ENCODE peak calls at places on chromosomes 5 and 9, in six cellular contexts. K is right lobe of liver, D is GM12865, C is neuronal stem cell, X is uterus, L is H7. F is an unnamed sample.

GRCh38 chr9:677461-678097 is 163.9 kb upstream of the DMRT1 start:
- DNase-seq in D (no peak), L (no peak), K (no peak), C (no peak), X (no peak), F (no peak)

GRCh38 chr9:84750152-84750865 is 80.8 kb downstream of the NTRK2 start:
- DNase-seq in L (no peak), D (peak), K (no peak), C (no peak), X (no peak), F (no peak)

GRCh38 chr5:180423598-180423997 is 70.5 kb upstream of the GFPT2 start:
- DNase-seq in C (no peak), X (no peak), D (no peak), K (no peak), L (no peak), F (no peak)

GRCh38 chr9:105331755-105332154 is 87.3 kb downstream of the SLC44A1 start:
- DNase-seq in K (no peak), L (no peak), D (no peak), C (no peak), X (no peak), F (no peak)

GRCh38 chr9:89887286-89887685 is 282.5 kb downstream of the GADD45G start:
- DNase-seq in L (no peak), K (no peak), D (no peak), X (no peak), C (no peak), F (no peak)

GRCh38 chr9:111928342-111928720 is 31.7 kb downstream of the UGCG start:
- DNase-seq in X (no peak), D (no peak), C (no peak), L (no peak), K (no peak), F (no peak)

GRCh38 chr5:99320461-99320860 is 391.7 kb upstream of the CHD1 start:
- DNase-seq in D (peak), C (peak), L (peak), X (no peak), K (no peak), F (peak)

GRCh38 chr9:23638837-23639426 is 187.1 kb downstream of the ELAVL2 start:
- DNase-seq in C (no peak), X (no peak), L (no peak), K (no peak), D (no peak), F (no peak)

GRCh38 chr9:104027295-104027694 is 66.8 kb upstream of the SMC2 start:
- DNase-seq in X (no peak), D (peak), L (no peak), K (no peak), C (no peak), F (no peak)

GRCh38 chr5:54738973-54739367 is 221.4 kb downstream of the SNX18 start:
- DNase-seq in L (no peak), C (no peak), K (no peak), X (no peak), D (no peak), F (no peak)

GRCh38 chr5:45725537-45725936 is 29.4 kb upstream of the HCN1 start:
- DNase-seq in K (no peak), D (no peak), C (no peak), X (no peak), L (no peak), F (no peak)

GRCh38 chr5:1190915-1191314 is 10.5 kb upstream of the SLC6A19 start:
- DNase-seq in X (no peak), D (no peak), L (peak), C (no peak), K (no peak), F (no peak)

GRCh38 chr5:133708451-133708850 is 96.1 kb upstream of the FSTL4 start:
- DNase-seq in L (no peak), X (no peak), K (no peak), D (no peak), C (no peak), F (no peak)

GRCh38 chr5:53089481-53089976 is 20.0 kb downstream of the MOCS2 start:
- DNase-seq in C (no peak), K (no peak), L (no peak), X (no peak), D (peak), F (no peak)

GRCh38 chr5:107949688-107950341 is 279.1 kb upstream of the EFNA5 start:
- DNase-seq in D (no peak), K (no peak), X (no peak), C (no peak), L (no peak), F (no peak)

GRCh38 chr5:101561018-101561417 is 657.9 kb upstream of the ST8SIA4 start:
- DNase-seq in D (no peak), K (no peak), L (peak), C (no peak), X (no peak), F (no peak)

GRCh38 chr5:98902733-98903132 is 26.1 kb downstream of the CHD1 start:
- DNase-seq in L (no peak), K (no peak), C (no peak), D (no peak), X (no peak), F (no peak)

GRCh38 chr5:156208271-156208670 is 118.7 kb upstream of the SGCD start:
- DNase-seq in C (peak), L (peak), K (no peak), D (peak), X (no peak), F (no peak)

GRCh38 chr5:14397717-14398116 is 183.9 kb upstream of the OTULINL start:
- DNase-seq in X (no peak), L (no peak), D (no peak), C (no peak), K (no peak), F (no peak)

GRCh38 chr9:16032799-16033198 is 480.0 kb downstream of the CCDC171 start:
- DNase-seq in K (no peak), X (no peak), L (peak), D (no peak), C (no peak), F (peak)

GRCh38 chr9:124477211-124478013 is 27.2 kb downstream of the ADGRD2 start:
- DNase-seq in K (no peak), X (no peak), L (peak), C (peak), D (no peak), F (no peak)

DNA sequence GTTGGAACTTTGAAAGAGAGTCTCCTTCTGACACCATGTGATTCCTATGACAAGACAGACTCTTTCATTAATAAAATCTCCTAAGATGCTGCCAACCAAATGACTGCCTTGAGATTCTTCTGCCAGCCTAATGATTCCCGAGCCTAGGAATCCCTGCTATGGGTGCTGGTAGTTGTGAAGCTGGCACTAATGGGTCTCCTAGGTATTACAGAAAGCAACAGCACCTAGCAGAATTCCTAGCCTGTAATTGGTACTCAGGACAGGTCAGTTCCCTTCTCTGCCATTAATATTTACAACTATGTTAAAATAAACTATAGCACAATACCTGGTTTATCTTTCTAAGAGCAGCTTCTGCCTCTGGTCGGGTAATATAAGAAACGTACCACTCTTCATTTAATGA is 19.3 kb downstream of the C5orf58 start:
- DNase-seq in K (no peak), D (no peak), X (no peak), C (no peak), L (no peak), F (no peak)
- H3K4me3 ChIP-seq in K (no peak), D (no peak), X (no peak), C (no peak), L (no peak), F (no peak)

GRCh38 chr5:149382517-149383220 is 3.6 kb upstream of the IL17B start:
- DNase-seq in L (no peak), K (no peak), X (peak), D (no peak), C (no peak), F (no peak)
- H3K4me3 ChIP-seq in L (no peak), K (no peak), X (no peak), D (no peak), C (no peak), F (no peak)

DNA sequence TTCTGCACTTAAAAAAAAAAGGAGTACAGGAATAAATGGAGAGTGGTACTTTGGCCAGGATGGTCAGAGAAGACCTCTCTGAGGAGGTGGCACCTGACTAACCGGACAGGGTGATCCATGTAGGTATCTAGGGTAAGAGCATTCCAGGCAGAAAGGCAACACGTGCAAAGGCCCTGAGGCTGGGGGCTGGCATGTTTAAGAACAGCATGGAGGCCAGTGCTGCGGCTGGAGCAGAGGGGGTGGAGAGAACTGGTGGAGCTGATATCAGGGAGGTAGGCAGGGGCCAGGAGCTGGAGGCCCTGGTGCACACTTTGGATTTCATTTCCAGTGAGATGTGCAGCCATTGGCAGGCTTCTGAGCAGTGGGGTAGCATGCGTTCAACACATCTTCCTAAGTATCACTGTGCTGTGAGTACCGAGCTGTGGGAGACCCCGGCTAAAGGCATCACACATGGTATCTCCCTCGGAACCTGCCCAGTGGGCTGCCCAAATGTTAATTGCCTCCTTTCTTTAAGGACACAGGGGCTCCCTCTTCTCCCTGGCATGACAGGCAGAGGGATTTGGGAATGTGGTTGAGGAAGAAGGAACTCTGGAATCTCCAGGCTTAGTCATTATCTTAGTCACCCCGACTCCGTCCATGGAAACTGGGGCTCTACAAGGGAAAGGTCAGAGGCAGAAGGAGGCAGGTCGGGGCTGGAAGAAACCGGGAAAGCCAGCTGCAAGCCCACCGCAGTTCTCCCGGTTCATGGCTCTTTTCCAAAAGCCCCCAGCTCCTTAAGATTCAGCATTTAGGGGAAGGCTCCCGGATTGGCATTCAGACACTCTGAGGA is 18.5 kb downstream of the SLC6A7 start:
- DNase-seq in D (no peak), C (no peak), X (no peak), L (peak), K (no peak), F (no peak)
- H3K4me3 ChIP-seq in D (no peak), C (no peak), X (no peak), L (no peak), K (no peak), F (no peak)

DNA sequence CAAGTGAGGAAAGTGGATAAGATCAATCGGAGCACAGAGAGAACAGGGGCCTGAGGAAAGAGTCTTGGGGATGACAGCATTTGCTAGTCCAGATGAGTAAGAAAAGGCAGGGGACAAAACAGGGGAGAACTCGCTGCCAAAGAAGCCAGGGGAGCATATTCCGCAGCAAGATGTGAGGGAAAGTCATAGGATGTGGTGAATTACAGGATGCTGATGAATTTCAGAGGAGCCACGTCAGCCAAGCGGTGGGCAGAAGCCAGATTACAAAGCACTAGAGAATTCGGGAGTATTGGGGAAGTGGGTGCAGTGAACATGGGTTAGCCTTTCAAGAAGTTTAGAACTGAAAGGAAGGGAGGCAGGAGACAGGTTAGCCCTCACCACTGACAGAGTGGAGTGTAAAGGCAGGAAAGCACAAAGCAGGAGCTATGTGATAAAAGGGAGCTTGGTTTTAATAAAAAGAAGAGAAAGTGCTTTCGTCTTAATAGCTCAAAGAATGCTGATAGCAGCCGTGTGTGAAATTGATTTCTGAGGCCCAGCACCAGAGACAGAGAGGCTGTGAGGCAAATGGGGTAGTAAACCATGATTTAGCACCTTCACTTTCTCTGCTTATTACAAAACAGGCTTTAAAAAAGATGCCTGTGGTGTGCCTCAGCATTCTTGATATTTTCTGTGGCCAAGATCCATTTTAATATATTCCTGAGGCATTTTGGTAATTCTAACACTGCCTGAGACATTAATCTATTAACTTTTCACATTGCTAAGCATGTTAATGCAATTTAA is 16.8 kb downstream of the ADAMTSL1 start:
- DNase-seq in L (no peak), C (no peak), D (no peak), K (no peak), X (peak), F (no peak)
- H3K4me3 ChIP-seq in L (no peak), C (no peak), D (no peak), K (no peak), X (peak), F (no peak)

DNA sequence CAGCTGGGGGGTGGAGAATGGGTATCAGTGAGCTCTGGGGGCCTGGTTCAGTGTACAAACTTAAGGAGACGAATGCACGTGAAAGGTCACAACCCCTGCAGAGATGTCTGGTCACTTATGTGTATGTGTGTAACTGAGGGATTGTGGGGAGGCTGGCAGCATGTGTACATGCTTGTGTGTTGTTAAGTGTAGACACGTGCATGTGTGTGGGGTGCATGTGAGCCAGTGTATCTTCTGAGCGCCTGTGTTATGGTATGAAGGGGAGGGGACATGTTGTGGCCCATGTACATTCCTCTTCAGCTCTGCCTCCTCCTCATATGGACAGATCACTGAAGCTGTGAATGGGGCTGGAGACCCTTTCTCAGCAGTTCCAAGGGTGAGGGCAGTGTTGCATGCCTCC is 2.0 kb downstream of the TMEM8B start:
- DNase-seq in C (no peak), L (no peak), K (no peak), D (no peak), X (no peak), F (no peak)
- H3K4me3 ChIP-seq in C (no peak), L (no peak), K (no peak), D (no peak), X (no peak), F (no peak)